ENCODE peak calls at places on chromosomes 12 and 14, in five cellular contexts. R is naive thymus-derived CD8-positive, alpha-beta T cell; W is NCI-H1048; U is H9; E is PC-3. N is an unnamed sample.

GRCh38 chr14:88990856-88991255 is 166.4 kb downstream of the TTC8 start:
- DNase-seq in R (no peak), W (no peak), U (no peak), E (no peak), N (no peak)

GRCh38 chr14:103533137-103533998 is 4.4 kb downstream of the TRMT61A start:
- DNase-seq in R (no peak), W (no peak), U (peak), E (no peak), N (no peak)

GRCh38 chr12:28958553-28959195 is 190.4 kb upstream of the FAR2 start:
- DNase-seq in R (no peak), W (no peak), U (no peak), E (peak), N (no peak)

GRCh38 chr12:40693503-40693863 is 1.2 kb downstream of the CNTN1 start:
- DNase-seq in R (no peak), W (no peak), U (peak), E (no peak), N (no peak)

GRCh38 chr12:66200110-66200509 is 11.1 kb downstream of the IRAK3 start:
- DNase-seq in R (no peak), W (no peak), U (no peak), E (no peak), N (no peak)

GRCh38 chr14:78983126-78983525 is 813.0 kb downstream of the NRXN3 start:
- DNase-seq in R (no peak), W (no peak), U (no peak), E (no peak), N (no peak)

GRCh38 chr12:1544991-1545700 is 49.2 kb downstream of the FBXL14 start:
- DNase-seq in R (no peak), W (no peak), U (no peak), E (peak), N (no peak)

GRCh38 chr14:23147676-23148075 is 28.6 kb upstream of the CEBPE start:
- DNase-seq in R (no peak), W (no peak), U (no peak), E (peak), N (no peak)

GRCh38 chr12:115338566-115339294 is 654.8 kb upstream of the TBX3 start:
- DNase-seq in R (no peak), W (no peak), U (no peak), E (peak), N (no peak)

GRCh38 chr12:26231930-26232329 is 36.6 kb downstream of the SSPN start:
- DNase-seq in R (no peak), W (no peak), U (no peak), E (no peak), N (no peak)

GRCh38 chr12:71682466-71682865 is 3.4 kb upstream of the TMEM19 start:
- DNase-seq in R (no peak), W (no peak), U (no peak), E (peak), N (no peak)

GRCh38 chr12:53224897-53225634 is 6.9 kb downstream of the RARG start:
- DNase-seq in R (no peak), W (no peak), U (no peak), E (no peak), N (no peak)

GRCh38 chr14:93007225-93007997 is 84.5 kb downstream of the CHGA start:
- DNase-seq in R (no peak), W (no peak), U (no peak), E (peak), N (no peak)

GRCh38 chr14:22888662-22889061 is 5.6 kb downstream of the REM2 start:
- DNase-seq in R (peak), W (no peak), U (no peak), E (no peak), N (no peak)